ENCODE peak calls at places on chromosomes 12 and 14, in nine cellular contexts. One of them, this sample, is unnamed.
A peak's percentile ranks its signal among the peaks of the same experiment; 100 is the strongest.

GRCh38 chr12:2501464-2502181 is 293.1 kb upstream of the FKBP4 start:
- DNase-seq in cardiac muscle cell: no peak
- DNase-seq in neural progenitor cell: no peak
- DNase-seq in heart right ventricle: peak; percentile 69
- DNase-seq in astrocyte: no peak
- DNase-seq in CD4-positive, CD25-positive, alpha-beta regulatory T cell: no peak
- DNase-seq in tibial nerve: no peak
- DNase-seq in ovary: no peak
- DNase-seq in thoracic aorta: no peak
- DNase-seq in this sample: no peak

GRCh38 chr12:57476162-57476992 is 3.3 kb downstream of the ARHGAP9 start:
- DNase-seq in cardiac muscle cell: no peak
- DNase-seq in neural progenitor cell: no peak
- DNase-seq in heart right ventricle: no peak
- DNase-seq in astrocyte: no peak
- DNase-seq in CD4-positive, CD25-positive, alpha-beta regulatory T cell: peak; percentile 38
- DNase-seq in tibial nerve: no peak
- DNase-seq in ovary: no peak
- DNase-seq in thoracic aorta: no peak
- DNase-seq in this sample: no peak

GRCh38 chr14:34678306-34678705 is 36.1 kb downstream of the CFL2 start:
- DNase-seq in cardiac muscle cell: peak; percentile 40
- DNase-seq in neural progenitor cell: no peak
- DNase-seq in heart right ventricle: no peak
- DNase-seq in astrocyte: peak; percentile 73
- DNase-seq in CD4-positive, CD25-positive, alpha-beta regulatory T cell: no peak
- DNase-seq in tibial nerve: no peak
- DNase-seq in ovary: no peak
- DNase-seq in thoracic aorta: no peak
- DNase-seq in this sample: no peak

GRCh38 chr12:14185441-14186192 is 179.9 kb upstream of the ATF7IP start:
- DNase-seq in cardiac muscle cell: peak; percentile 58
- DNase-seq in neural progenitor cell: peak; percentile 81
- DNase-seq in heart right ventricle: peak; percentile 7
- DNase-seq in astrocyte: peak; percentile 6
- DNase-seq in CD4-positive, CD25-positive, alpha-beta regulatory T cell: no peak
- DNase-seq in tibial nerve: no peak
- DNase-seq in ovary: no peak
- DNase-seq in thoracic aorta: no peak
- DNase-seq in this sample: no peak

GRCh38 chr12:101670007-101670671 is 27.3 kb upstream of the CHPT1 start:
- DNase-seq in cardiac muscle cell: peak; percentile 77
- DNase-seq in neural progenitor cell: peak; percentile 50
- DNase-seq in heart right ventricle: peak; percentile 9
- DNase-seq in astrocyte: peak; percentile 10
- DNase-seq in CD4-positive, CD25-positive, alpha-beta regulatory T cell: no peak
- DNase-seq in tibial nerve: no peak
- DNase-seq in ovary: no peak
- DNase-seq in thoracic aorta: no peak
- DNase-seq in this sample: peak; percentile 14

GRCh38 chr14:75175677-75176141 is 703 bp downstream of the TMED10 start:
- DNase-seq in cardiac muscle cell: no peak
- DNase-seq in neural progenitor cell: no peak
- DNase-seq in heart right ventricle: no peak
- DNase-seq in astrocyte: no peak
- DNase-seq in CD4-positive, CD25-positive, alpha-beta regulatory T cell: no peak
- DNase-seq in tibial nerve: no peak
- DNase-seq in ovary: no peak
- DNase-seq in thoracic aorta: no peak
- DNase-seq in this sample: no peak

GRCh38 chr12:113239811-113240331 is 18.6 kb downstream of the TPCN1 start:
- DNase-seq in cardiac muscle cell: no peak
- DNase-seq in neural progenitor cell: no peak
- DNase-seq in heart right ventricle: no peak
- DNase-seq in astrocyte: no peak
- DNase-seq in CD4-positive, CD25-positive, alpha-beta regulatory T cell: no peak
- DNase-seq in tibial nerve: no peak
- DNase-seq in ovary: peak; percentile 35
- DNase-seq in thoracic aorta: no peak
- DNase-seq in this sample: no peak

GRCh38 chr12:3310271-3311026 is 180.6 kb upstream of the PRMT8 start:
- DNase-seq in cardiac muscle cell: no peak
- DNase-seq in neural progenitor cell: no peak
- DNase-seq in heart right ventricle: no peak
- DNase-seq in astrocyte: no peak
- DNase-seq in CD4-positive, CD25-positive, alpha-beta regulatory T cell: no peak
- DNase-seq in tibial nerve: no peak
- DNase-seq in ovary: no peak
- DNase-seq in thoracic aorta: no peak
- DNase-seq in this sample: no peak

GRCh38 chr12:50103767-50104321 is at the start of gene GPD1:
- DNase-seq in cardiac muscle cell: peak; percentile 54
- DNase-seq in neural progenitor cell: peak; percentile 68
- DNase-seq in heart right ventricle: peak; percentile 58
- DNase-seq in astrocyte: no peak
- DNase-seq in CD4-positive, CD25-positive, alpha-beta regulatory T cell: no peak
- DNase-seq in tibial nerve: peak; percentile 30
- DNase-seq in ovary: peak; percentile 68
- DNase-seq in thoracic aorta: no peak
- DNase-seq in this sample: no peak

GRCh38 chr12:75481774-75482173 is 1.2 kb downstream of the GLIPR1 start:
- DNase-seq in cardiac muscle cell: peak; percentile 88
- DNase-seq in neural progenitor cell: no peak
- DNase-seq in heart right ventricle: no peak
- DNase-seq in astrocyte: peak; percentile 71
- DNase-seq in CD4-positive, CD25-positive, alpha-beta regulatory T cell: no peak
- DNase-seq in tibial nerve: no peak
- DNase-seq in ovary: no peak
- DNase-seq in thoracic aorta: no peak
- DNase-seq in this sample: no peak

GRCh38 chr12:121490401-121491257 is 90.2 kb downstream of the KDM2B start:
- DNase-seq in cardiac muscle cell: no peak
- DNase-seq in neural progenitor cell: no peak
- DNase-seq in heart right ventricle: no peak
- DNase-seq in astrocyte: no peak
- DNase-seq in CD4-positive, CD25-positive, alpha-beta regulatory T cell: no peak
- DNase-seq in tibial nerve: no peak
- DNase-seq in ovary: no peak
- DNase-seq in thoracic aorta: no peak
- DNase-seq in this sample: no peak

GRCh38 chr12:49662998-49663843 is 39.9 kb downstream of the PRPF40B start:
- DNase-seq in cardiac muscle cell: peak; percentile 95
- DNase-seq in neural progenitor cell: no peak
- DNase-seq in heart right ventricle: peak; percentile 91
- DNase-seq in astrocyte: peak; percentile 66
- DNase-seq in CD4-positive, CD25-positive, alpha-beta regulatory T cell: peak; percentile 58
- DNase-seq in tibial nerve: no peak
- DNase-seq in ovary: peak; percentile 63
- DNase-seq in thoracic aorta: no peak
- DNase-seq in this sample: peak; percentile 44

GRCh38 chr14:102878970-102879460 is 43.4 kb upstream of the AMN start:
- DNase-seq in cardiac muscle cell: no peak
- DNase-seq in neural progenitor cell: no peak
- DNase-seq in heart right ventricle: no peak
- DNase-seq in astrocyte: no peak
- DNase-seq in CD4-positive, CD25-positive, alpha-beta regulatory T cell: no peak
- DNase-seq in tibial nerve: no peak
- DNase-seq in ovary: no peak
- DNase-seq in thoracic aorta: no peak
- DNase-seq in this sample: no peak

GRCh38 chr12:122646568-122647220 is 56.5 kb downstream of the HCAR2 start:
- DNase-seq in cardiac muscle cell: peak; percentile 73
- DNase-seq in neural progenitor cell: no peak
- DNase-seq in heart right ventricle: no peak
- DNase-seq in astrocyte: peak; percentile 59
- DNase-seq in CD4-positive, CD25-positive, alpha-beta regulatory T cell: no peak
- DNase-seq in tibial nerve: no peak
- DNase-seq in ovary: no peak
- DNase-seq in thoracic aorta: no peak
- DNase-seq in this sample: no peak

DNA sequence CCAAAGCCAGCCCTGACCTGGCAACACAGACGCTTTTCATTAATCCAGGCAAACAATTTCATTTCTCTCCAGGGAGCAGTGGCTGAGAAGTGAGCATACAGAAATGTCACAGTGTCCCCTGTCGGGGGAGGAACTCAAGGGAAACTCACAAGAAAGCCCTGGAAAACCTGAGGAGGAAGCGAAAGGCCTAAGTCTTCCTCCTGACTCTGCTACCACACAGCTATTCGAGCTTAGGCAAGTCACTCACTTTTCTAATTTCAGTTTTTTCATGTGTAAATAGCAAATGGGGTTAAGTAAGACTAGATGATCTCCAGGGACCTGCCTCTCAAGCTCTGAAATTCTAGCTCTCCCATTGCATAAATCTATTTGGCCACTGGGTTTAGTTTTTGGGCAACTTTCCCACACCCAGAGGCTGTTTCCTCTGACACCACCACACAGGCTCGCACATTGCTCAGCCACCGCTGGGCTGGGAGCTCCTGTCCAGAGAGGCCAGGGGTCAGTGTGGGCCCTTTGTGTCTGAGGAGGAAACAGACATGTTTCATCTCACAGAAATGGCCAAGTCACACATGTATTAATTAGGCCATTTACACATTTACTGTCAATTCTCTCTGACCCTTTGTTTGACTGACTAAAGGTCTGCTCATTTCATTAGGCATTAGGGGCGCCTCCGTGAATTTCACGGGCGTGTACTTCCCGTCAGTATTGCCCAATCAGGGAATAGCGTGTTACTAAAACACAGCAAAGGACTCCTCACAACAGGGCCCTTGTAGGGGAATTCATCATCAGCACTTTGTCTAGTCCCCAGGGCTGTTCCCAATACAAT is 9.8 kb upstream of the PNMA1 start:
- DNase-seq in cardiac muscle cell: peak; percentile 99
- DNase-seq in neural progenitor cell: peak; percentile 38
- DNase-seq in heart right ventricle: peak; percentile 83
- DNase-seq in astrocyte: peak; percentile 95
- DNase-seq in CD4-positive, CD25-positive, alpha-beta regulatory T cell: no peak
- DNase-seq in tibial nerve: peak; percentile 72
- DNase-seq in ovary: peak; percentile 74
- DNase-seq in thoracic aorta: peak; percentile 73
- DNase-seq in this sample: peak; percentile 47
- H3K27ac ChIP-seq in cardiac muscle cell: no peak overlapping the region
- H3K27ac ChIP-seq in neural progenitor cell: no peak overlapping the region
- H3K27ac ChIP-seq in heart right ventricle: peak overlapping the region; percentile 70
- H3K27ac ChIP-seq in astrocyte: peak overlapping the region; percentile 85
- H3K27ac ChIP-seq in CD4-positive, CD25-positive, alpha-beta regulatory T cell: peak overlapping the region; percentile 76
- H3K27ac ChIP-seq in tibial nerve: peak overlapping the region; percentile 63
- H3K27ac ChIP-seq in ovary: peak overlapping the region; percentile 62
- H3K27ac ChIP-seq in thoracic aorta: peak overlapping the region; percentile 79
- H3K27ac ChIP-seq in this sample: peak overlapping the region; percentile 92

GRCh38 chr12:124916370-124917134 is 2.1 kb upstream of the UBC start:
- DNase-seq in cardiac muscle cell: peak; percentile 87
- DNase-seq in neural progenitor cell: peak; percentile 52
- DNase-seq in heart right ventricle: peak; percentile 73
- DNase-seq in astrocyte: peak; percentile 92
- DNase-seq in CD4-positive, CD25-positive, alpha-beta regulatory T cell: no peak
- DNase-seq in tibial nerve: peak; percentile 67
- DNase-seq in ovary: peak; percentile 41
- DNase-seq in thoracic aorta: peak; percentile 55
- DNase-seq in this sample: no peak

GRCh38 chr12:124920353-124920935 is 6.0 kb upstream of the UBC start:
- DNase-seq in cardiac muscle cell: no peak
- DNase-seq in neural progenitor cell: peak; percentile 36
- DNase-seq in heart right ventricle: no peak
- DNase-seq in astrocyte: no peak
- DNase-seq in CD4-positive, CD25-positive, alpha-beta regulatory T cell: no peak
- DNase-seq in tibial nerve: no peak
- DNase-seq in ovary: no peak
- DNase-seq in thoracic aorta: no peak
- DNase-seq in this sample: no peak

GRCh38 chr12:124917135-124917840 is 2.8 kb upstream of the UBC start:
- DNase-seq in cardiac muscle cell: peak; percentile 100
- DNase-seq in neural progenitor cell: peak; percentile 97
- DNase-seq in heart right ventricle: peak; percentile 98
- DNase-seq in astrocyte: peak; percentile 100
- DNase-seq in CD4-positive, CD25-positive, alpha-beta regulatory T cell: peak; percentile 91
- DNase-seq in tibial nerve: peak; percentile 93
- DNase-seq in ovary: peak; percentile 96
- DNase-seq in thoracic aorta: peak; percentile 90
- DNase-seq in this sample: peak; percentile 95

GRCh38 chr12:124919646-124920352 is 5.3 kb upstream of the UBC start:
- DNase-seq in cardiac muscle cell: no peak
- DNase-seq in neural progenitor cell: peak; percentile 30
- DNase-seq in heart right ventricle: no peak
- DNase-seq in astrocyte: peak; percentile 66
- DNase-seq in CD4-positive, CD25-positive, alpha-beta regulatory T cell: peak; percentile 41
- DNase-seq in tibial nerve: no peak
- DNase-seq in ovary: no peak
- DNase-seq in thoracic aorta: no peak
- DNase-seq in this sample: no peak

GRCh38 chr12:124917841-124918621 is 3.6 kb upstream of the UBC start:
- DNase-seq in cardiac muscle cell: no peak
- DNase-seq in neural progenitor cell: no peak
- DNase-seq in heart right ventricle: no peak
- DNase-seq in astrocyte: no peak
- DNase-seq in CD4-positive, CD25-positive, alpha-beta regulatory T cell: no peak
- DNase-seq in tibial nerve: no peak
- DNase-seq in ovary: no peak
- DNase-seq in thoracic aorta: no peak
- DNase-seq in this sample: no peak
- H3K4me3 ChIP-seq in cardiac muscle cell: peak overlapping the region; percentile 18
- H3K4me3 ChIP-seq in neural progenitor cell: peak overlapping the region; percentile 22
- H3K4me3 ChIP-seq in heart right ventricle: peak overlapping the region; percentile 89
- H3K4me3 ChIP-seq in astrocyte: peak overlapping the region; percentile 40
- H3K4me3 ChIP-seq in CD4-positive, CD25-positive, alpha-beta regulatory T cell: peak overlapping the region; percentile 99
- H3K4me3 ChIP-seq in tibial nerve: peak overlapping the region; percentile 64
- H3K4me3 ChIP-seq in ovary: peak overlapping the region; percentile 30
- H3K4me3 ChIP-seq in thoracic aorta: peak overlapping the region; percentile 91
- H3K4me3 ChIP-seq in this sample: peak overlapping the region; percentile 97

GRCh38 chr12:34204830-34205285 is 182.6 kb downstream of the ALG10 start:
- DNase-seq in cardiac muscle cell: no peak
- DNase-seq in neural progenitor cell: no peak
- DNase-seq in heart right ventricle: no peak
- DNase-seq in astrocyte: no peak
- DNase-seq in CD4-positive, CD25-positive, alpha-beta regulatory T cell: no peak
- DNase-seq in tibial nerve: no peak
- DNase-seq in ovary: no peak
- DNase-seq in thoracic aorta: no peak
- DNase-seq in this sample: no peak
- H3K9me3 ChIP-seq in cardiac muscle cell: no peaks in the 10 kb centered on the region
- H3K9me3 ChIP-seq in neural progenitor cell: peaks cover 3% of the 10 kb centered on the region
- H3K9me3 ChIP-seq in heart right ventricle: no peaks in the 10 kb centered on the region
- H3K9me3 ChIP-seq in astrocyte: peaks cover 10% of the 10 kb centered on the region
- H3K9me3 ChIP-seq in CD4-positive, CD25-positive, alpha-beta regulatory T cell: no peaks in the 10 kb centered on the region
- H3K9me3 ChIP-seq in tibial nerve: peaks cover 4% of the 10 kb centered on the region
- H3K9me3 ChIP-seq in ovary: no peaks in the 10 kb centered on the region
- H3K9me3 ChIP-seq in thoracic aorta: no peaks in the 10 kb centered on the region
- H3K9me3 ChIP-seq in this sample: no peaks in the 10 kb centered on the region

DNA sequence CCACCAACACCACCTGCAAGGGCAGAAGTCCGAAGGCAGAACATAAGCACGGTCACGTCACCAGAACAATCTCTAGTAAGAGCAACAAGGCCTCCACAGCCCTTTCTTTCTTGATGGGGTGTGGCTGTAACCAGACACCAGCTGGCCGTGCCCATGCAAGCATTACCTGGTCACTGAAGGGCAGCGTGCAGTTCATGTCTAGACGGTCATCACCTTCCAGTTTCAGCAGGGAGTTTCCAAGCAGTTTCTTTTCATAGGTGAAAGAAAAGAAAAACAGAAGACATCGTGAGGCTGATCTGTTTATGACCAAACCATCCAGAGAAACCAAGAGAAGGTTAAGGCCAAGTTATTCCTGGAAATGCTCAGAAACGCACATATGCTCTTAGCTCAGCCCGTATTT is 42.4 kb downstream of the PRKAB1 start:
- DNase-seq in cardiac muscle cell: no peak
- DNase-seq in neural progenitor cell: no peak
- DNase-seq in heart right ventricle: no peak
- DNase-seq in astrocyte: no peak
- DNase-seq in CD4-positive, CD25-positive, alpha-beta regulatory T cell: no peak
- DNase-seq in tibial nerve: no peak
- DNase-seq in ovary: no peak
- DNase-seq in thoracic aorta: no peak
- DNase-seq in this sample: no peak
- H3K27ac ChIP-seq in cardiac muscle cell: no peak overlapping the region
- H3K27ac ChIP-seq in neural progenitor cell: no peak overlapping the region
- H3K27ac ChIP-seq in heart right ventricle: no peak overlapping the region
- H3K27ac ChIP-seq in astrocyte: no peak overlapping the region
- H3K27ac ChIP-seq in CD4-positive, CD25-positive, alpha-beta regulatory T cell: no peak overlapping the region
- H3K27ac ChIP-seq in tibial nerve: no peak overlapping the region
- H3K27ac ChIP-seq in ovary: no peak overlapping the region
- H3K27ac ChIP-seq in thoracic aorta: no peak overlapping the region
- H3K27ac ChIP-seq in this sample: no peak overlapping the region

This sample was measured in SK-N-MC.